ENCODE peak calls at places on chromosomes 1 and 21, in four cellular contexts. O is GM12891, M is K562, X is GM12878. N is an unnamed sample.

GRCh38 chr1:115757866-115758265 is 10.6 kb downstream of the CASQ2 start:
- DNase-seq in O (no peak), M (no peak), X (no peak), N (no peak)

GRCh38 chr1:15432327-15432726 is 5.9 kb upstream of the CTRC start:
- DNase-seq in O (no peak), M (no peak), X (no peak), N (no peak)

GRCh38 chr1:112285311-112285710 is 110.7 kb upstream of the CTTNBP2NL start:
- DNase-seq in O (no peak), M (no peak), X (no peak), N (no peak)

GRCh38 chr1:210416681-210417080 is 88.0 kb downstream of the HHAT start:
- DNase-seq in O (no peak), M (no peak), X (no peak), N (no peak)

GRCh38 chr1:200556005-200556404 is 64.5 kb downstream of the KIF14 start:
- DNase-seq in O (no peak), M (no peak), X (no peak), N (no peak)

GRCh38 chr1:77996734-77997133 is 8.0 kb upstream of the DNAJB4 start:
- DNase-seq in O (no peak), M (no peak), X (no peak), N (no peak)

GRCh38 chr1:1393428-1393827 is 5.7 kb downstream of the CCNL2 start:
- DNase-seq in O (no peak), M (no peak), X (no peak), N (no peak)

GRCh38 chr21:35291963-35292627 is 243.0 kb upstream of the RUNX1 start:
- DNase-seq in O (no peak), M (no peak), X (no peak), N (no peak)

GRCh38 chr1:41566969-41567368 is 82.5 kb upstream of the EDN2 start:
- DNase-seq in O (no peak), M (no peak), X (no peak), N (no peak)

GRCh38 chr1:10980841-10981727 is 31.4 kb upstream of the TARDBP start:
- DNase-seq in O (no peak), M (no peak), X (no peak), N (no peak)

GRCh38 chr21:23111070-23111605 is 2112.9 kb downstream of the NCAM2 start:
- DNase-seq in O (no peak), M (no peak), X (no peak), N (no peak)

GRCh38 chr1:198047913-198048312 is 108.9 kb upstream of the NEK7 start:
- DNase-seq in O (no peak), M (no peak), X (no peak), N (no peak)

GRCh38 chr21:28883931-28884330 is 108.7 kb downstream of the LTN1 start:
- DNase-seq in O (no peak), M (peak), X (no peak), N (no peak)

GRCh38 chr1:31633117-31633516 is 11.6 kb downstream of the PEF1 start:
- DNase-seq in O (no peak), M (peak), X (no peak), N (no peak)

GRCh38 chr1:44842763-44843655 is at the start of gene PTCH2:
- DNase-seq in O (peak), M (peak), X (no peak), N (no peak)

GRCh38 chr1:156859523-156860112 is 701 bp upstream of the INSRR start:
- DNase-seq in O (peak), M (no peak), X (no peak), N (no peak)

GRCh38 chr1:40625076-40625475 is 40.4 kb downstream of the RIMS3 start:
- DNase-seq in O (no peak), M (no peak), X (no peak), N (no peak)

GRCh38 chr1:101290119-101290921 is 53.5 kb downstream of the S1PR1 start:
- DNase-seq in O (no peak), M (no peak), X (no peak), N (no peak)

GRCh38 chr1:203280061-203280460 is 25.3 kb upstream of the BTG2 start:
- DNase-seq in O (no peak), M (no peak), X (no peak), N (no peak)

GRCh38 chr1:28278763-28279162 is 19.4 kb downstream of the SESN2 start:
- DNase-seq in O (no peak), M (peak), X (no peak), N (no peak)

GRCh38 chr21:25369524-25370300 is 237.6 kb downstream of the MRPL39 start:
- DNase-seq in O (no peak), M (no peak), X (no peak), N (no peak)

GRCh38 chr1:97634758-97635157 is 286.1 kb downstream of the DPYD start:
- DNase-seq in O (no peak), M (no peak), X (no peak), N (no peak)

GRCh38 chr1:20538227-20538626 is 14.1 kb upstream of the FAM43B start:
- DNase-seq in O (no peak), M (no peak), X (no peak), N (no peak)

GRCh38 chr1:77732090-77732489 is 27.6 kb downstream of the USP33 start:
- DNase-seq in O (no peak), M (no peak), X (no peak), N (no peak)

GRCh38 chr1:219350172-219350571 is 176.5 kb downstream of the LYPLAL1 start:
- DNase-seq in O (no peak), M (no peak), X (no peak), N (no peak)

GRCh38 chr1:229759037-229759435 is 133.0 kb downstream of the URB2 start:
- DNase-seq in O (no peak), M (no peak), X (no peak), N (no peak)

DNA sequence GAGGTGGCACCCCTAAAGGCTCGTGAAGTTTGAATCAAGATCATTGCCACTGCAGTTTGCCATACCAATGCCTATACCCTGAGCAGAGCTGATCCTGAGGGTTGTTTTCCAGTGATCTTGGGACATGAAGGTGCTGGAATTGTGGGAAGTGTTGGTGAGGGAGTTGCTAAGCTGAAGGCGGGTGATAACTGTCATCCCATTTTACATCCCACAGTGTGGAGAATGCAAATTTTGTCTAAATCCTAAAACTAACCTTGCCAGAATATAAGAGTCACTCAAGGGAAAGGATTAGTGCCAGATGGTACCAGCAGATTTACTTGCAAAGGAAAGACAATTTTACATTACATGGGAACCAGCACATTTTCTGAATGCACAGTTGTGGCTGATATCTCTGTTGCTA is 78.6 kb downstream of the FMN2 start:
- DNase-seq in O (no peak), M (no peak), X (no peak), N (no peak)
- TF ChIP-seq SPI1 in O (no peak), M (no peak), X (no peak), N (no peak)

DNA sequence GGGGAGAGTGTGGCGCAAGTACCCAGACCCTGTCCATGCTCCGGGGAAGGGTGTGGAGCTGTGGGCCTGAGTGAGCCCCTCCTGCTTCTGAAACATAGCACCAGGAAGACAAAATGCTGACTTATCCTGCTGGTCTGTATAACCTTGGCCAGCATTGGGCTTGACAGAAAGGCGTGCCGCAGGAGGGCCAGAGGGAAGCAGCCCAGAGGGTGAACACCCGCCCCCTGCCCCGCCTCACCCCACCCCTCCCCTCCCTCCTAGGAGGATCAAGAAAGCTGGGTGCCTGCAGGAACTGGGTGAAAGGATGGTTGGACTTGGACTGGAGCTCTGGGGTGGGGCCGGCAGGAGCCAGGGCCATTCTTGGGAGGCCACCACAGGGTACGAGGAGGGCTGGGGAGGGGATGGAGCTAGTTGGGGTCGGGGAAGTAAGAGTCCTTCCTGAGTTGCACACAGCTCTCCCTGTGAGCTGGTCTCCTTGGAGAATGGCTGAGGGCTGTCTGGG is 27.1 kb downstream of the PTPRF start:
- DNase-seq in O (no peak), M (peak), X (no peak), N (no peak)
- TF ChIP-seq SPI1 in O (no peak), M (no peak), X (no peak), N (no peak)

GRCh38 chr1:224427346-224427745 is 7.3 kb downstream of the WDR26 start:
- DNase-seq in O (no peak), M (no peak), X (no peak), N (no peak)
- TF ChIP-seq SPI1 in O (no peak), M (no peak), X (no peak), N (no peak)

DNA sequence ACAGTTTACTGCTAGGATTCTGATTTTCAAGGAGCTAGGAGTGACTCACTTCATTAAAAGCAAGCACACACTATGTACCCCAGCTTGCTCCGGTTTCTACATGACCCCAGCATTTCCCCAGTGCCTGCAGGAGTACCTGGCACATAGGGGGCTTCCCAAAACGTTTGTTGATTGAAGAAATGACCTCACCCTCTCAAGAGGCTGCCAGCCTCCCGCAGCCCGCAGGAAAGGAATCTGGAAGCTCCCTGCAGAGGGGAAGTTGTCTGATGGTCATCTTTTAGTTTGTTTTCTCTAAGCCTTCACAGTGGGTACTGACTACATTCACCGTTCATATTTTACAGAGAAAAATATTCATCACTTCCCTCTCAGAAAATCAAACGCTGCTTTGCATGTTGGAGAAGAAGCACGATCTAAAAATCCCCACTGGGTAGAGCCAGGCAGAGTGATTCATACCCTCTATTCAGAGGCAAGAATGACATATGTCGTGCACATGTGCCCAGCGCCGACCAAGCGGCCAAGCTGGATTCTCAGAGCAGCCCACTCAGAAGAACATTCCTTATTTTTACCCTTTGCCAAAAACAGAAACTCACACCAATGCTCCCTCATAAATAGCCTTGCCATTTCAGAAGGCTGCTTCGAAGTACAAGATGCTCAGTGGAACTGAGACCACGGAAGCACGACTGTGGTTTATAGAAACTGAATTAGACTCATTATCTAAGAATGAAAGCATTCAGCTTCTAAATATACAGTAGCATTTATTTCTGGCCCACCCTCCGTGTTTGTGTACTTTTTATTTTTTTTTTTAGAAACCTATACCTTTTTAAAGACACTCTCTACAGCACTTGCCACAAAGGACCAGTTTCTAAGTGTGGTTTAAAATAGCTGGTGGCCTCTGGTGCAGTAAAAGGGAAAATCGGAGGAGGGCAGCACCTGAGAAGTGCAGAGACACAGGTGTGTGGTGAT is 143.2 kb downstream of the MIS18A start:
- DNase-seq in O (no peak), M (no peak), X (peak), N (no peak)
- TF ChIP-seq SPI1 in O (no peak), M (no peak), X (no peak), N (no peak)